ENCODE peak calls at places on chromosomes 3 and 15, in four cellular contexts. I is A549, N is DND-41, F is PC-3. T is an unnamed sample.

GRCh38 chr3:148221303-148221702 is 476.4 kb upstream of the AGTR1 start:
- DNase-seq in I (no peak), N (no peak), F (no peak), T (no peak)

GRCh38 chr15:101669744-101670143 is 17.6 kb upstream of the TM2D3 start:
- DNase-seq in I (no peak), N (no peak), F (peak), T (peak)

GRCh38 chr3:4722103-4722502 is 229.0 kb downstream of the ITPR1 start:
- DNase-seq in I (peak), N (peak), F (peak), T (no peak)

GRCh38 chr15:78565951-78566774 is 843 bp downstream of the CHRNA5 start:
- DNase-seq in I (peak), N (no peak), F (peak), T (peak)

GRCh38 chr15:75029378-75030022 is 6.1 kb downstream of the PPCDC start:
- DNase-seq in I (peak), N (peak), F (peak), T (peak)

GRCh38 chr3:53975382-53975781 is 83.7 kb upstream of the SELENOK start:
- DNase-seq in I (no peak), N (no peak), F (no peak), T (peak)

GRCh38 chr3:37291275-37291700 is 116.9 kb upstream of the LRRFIP2 start:
- DNase-seq in I (peak), N (no peak), F (peak), T (peak)

GRCh38 chr3:20258371-20258770 is 72.4 kb upstream of the SGO1 start:
- DNase-seq in I (no peak), N (no peak), F (no peak), T (no peak)

GRCh38 chr3:51949121-51949520 is 6.1 kb upstream of the GPR62 start:
- DNase-seq in I (no peak), N (no peak), F (no peak), T (peak)

GRCh38 chr3:72891053-72891855 is 3.4 kb downstream of the GXYLT2 start:
- DNase-seq in I (no peak), N (peak), F (peak), T (peak)

GRCh38 chr15:36232491-36232890 is 346.9 kb upstream of the CDIN1 start:
- DNase-seq in I (no peak), N (no peak), F (no peak), T (no peak)

GRCh38 chr3:16374047-16375019 is 109.3 kb downstream of the OXNAD1 start:
- DNase-seq in I (no peak), N (no peak), F (no peak), T (no peak)

GRCh38 chr3:49305608-49306007 is 28.6 kb upstream of the C3orf62 start:
- DNase-seq in I (no peak), N (no peak), F (no peak), T (peak)

GRCh38 chr15:63146684-63147083 is 10.6 kb downstream of the RPS27L start:
- DNase-seq in I (no peak), N (no peak), F (peak), T (no peak)

GRCh38 chr15:57340673-57341259 is 35.5 kb upstream of the CGNL1 start:
- DNase-seq in I (peak), N (peak), F (peak), T (no peak)

GRCh38 chr3:31613131-31613626 is 80.5 kb downstream of the STT3B start:
- DNase-seq in I (no peak), N (no peak), F (no peak), T (no peak)

GRCh38 chr3:32780071-32780734 is 37.6 kb upstream of the TRIM71 start:
- DNase-seq in I (no peak), N (no peak), F (no peak), T (no peak)

GRCh38 chr3:135736740-135737139 is 228.8 kb upstream of the PPP2R3A start:
- DNase-seq in I (no peak), N (no peak), F (peak), T (no peak)

GRCh38 chr3:17038900-17039545 is 154.3 kb downstream of the PLCL2 start:
- DNase-seq in I (no peak), N (no peak), F (peak), T (no peak)

GRCh38 chr3:177934001-177934891 is 602.0 kb upstream of the KCNMB2 start:
- DNase-seq in I (peak), N (no peak), F (peak), T (no peak)

DNA sequence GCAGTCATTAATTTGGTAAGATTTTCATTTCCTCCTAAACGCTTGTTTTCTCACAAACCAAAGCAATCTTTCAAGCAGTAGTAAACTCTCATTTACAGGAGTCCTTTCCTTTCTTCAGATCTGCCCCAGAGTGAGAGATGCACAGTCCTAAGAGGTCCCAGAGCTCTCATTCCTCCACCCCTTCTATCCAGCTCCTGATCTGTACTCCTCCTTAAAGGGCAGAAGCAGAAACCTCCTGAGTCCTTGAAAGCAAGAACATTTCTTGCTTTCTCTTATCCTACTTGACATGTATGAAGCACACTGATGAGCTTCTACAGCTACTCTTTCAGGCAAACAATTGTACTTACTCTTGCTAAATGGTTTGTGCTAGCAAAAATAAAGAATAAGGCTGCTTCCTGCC is 11.7 kb downstream of the EXD1 start:
- DNase-seq in I (no peak), N (no peak), F (no peak), T (no peak)
- H3K4me2 ChIP-seq in I (no peak), N (no peak), F (no peak), T (no peak)

GRCh38 chr3:13762931-13763330 is 116.9 kb downstream of the WNT7A start:
- DNase-seq in I (no peak), N (no peak), F (no peak), T (no peak)
- H3K4me3 ChIP-seq in I (no peak), N (no peak), F (no peak), T (no peak)

GRCh38 chr15:66716668-66717025 is 14.6 kb downstream of the SMAD6 start:
- DNase-seq in I (no peak), N (no peak), F (no peak), T (no peak)
- H3K4me2 ChIP-seq in I (no peak), N (no peak), F (no peak), T (no peak)

DNA sequence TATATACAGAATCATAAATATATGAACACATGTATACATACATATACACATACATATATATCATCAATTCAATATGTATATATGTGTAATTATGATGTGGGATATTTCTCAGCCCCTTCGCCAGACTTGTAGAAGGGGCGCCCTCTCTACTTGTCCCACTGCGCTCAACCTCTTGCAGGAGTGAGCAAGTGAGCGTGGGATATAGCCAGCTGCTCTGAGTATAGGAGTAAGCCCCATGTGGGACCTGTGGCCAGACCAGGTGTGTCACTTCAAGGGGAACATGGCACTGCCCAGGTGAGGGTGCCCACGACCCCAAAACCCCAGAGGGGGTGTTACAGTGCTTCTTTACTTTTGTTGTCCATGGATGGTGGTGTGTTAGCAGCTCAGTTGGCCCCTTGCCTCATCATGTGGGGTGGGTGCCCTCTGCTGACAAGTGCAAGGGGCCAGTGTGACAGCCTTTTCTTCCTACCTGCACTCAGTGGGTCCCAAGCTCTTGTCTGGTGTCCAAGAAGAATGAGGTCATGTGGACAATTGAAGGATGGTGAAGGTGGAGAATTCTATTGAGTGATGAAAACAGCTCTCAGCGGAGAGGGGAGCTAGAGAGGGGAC is 304.1 kb downstream of the UNC13C start:
- DNase-seq in I (no peak), N (no peak), F (no peak), T (no peak)
- H3K4me3 ChIP-seq in I (no peak), N (no peak), F (no peak), T (no peak)

DNA sequence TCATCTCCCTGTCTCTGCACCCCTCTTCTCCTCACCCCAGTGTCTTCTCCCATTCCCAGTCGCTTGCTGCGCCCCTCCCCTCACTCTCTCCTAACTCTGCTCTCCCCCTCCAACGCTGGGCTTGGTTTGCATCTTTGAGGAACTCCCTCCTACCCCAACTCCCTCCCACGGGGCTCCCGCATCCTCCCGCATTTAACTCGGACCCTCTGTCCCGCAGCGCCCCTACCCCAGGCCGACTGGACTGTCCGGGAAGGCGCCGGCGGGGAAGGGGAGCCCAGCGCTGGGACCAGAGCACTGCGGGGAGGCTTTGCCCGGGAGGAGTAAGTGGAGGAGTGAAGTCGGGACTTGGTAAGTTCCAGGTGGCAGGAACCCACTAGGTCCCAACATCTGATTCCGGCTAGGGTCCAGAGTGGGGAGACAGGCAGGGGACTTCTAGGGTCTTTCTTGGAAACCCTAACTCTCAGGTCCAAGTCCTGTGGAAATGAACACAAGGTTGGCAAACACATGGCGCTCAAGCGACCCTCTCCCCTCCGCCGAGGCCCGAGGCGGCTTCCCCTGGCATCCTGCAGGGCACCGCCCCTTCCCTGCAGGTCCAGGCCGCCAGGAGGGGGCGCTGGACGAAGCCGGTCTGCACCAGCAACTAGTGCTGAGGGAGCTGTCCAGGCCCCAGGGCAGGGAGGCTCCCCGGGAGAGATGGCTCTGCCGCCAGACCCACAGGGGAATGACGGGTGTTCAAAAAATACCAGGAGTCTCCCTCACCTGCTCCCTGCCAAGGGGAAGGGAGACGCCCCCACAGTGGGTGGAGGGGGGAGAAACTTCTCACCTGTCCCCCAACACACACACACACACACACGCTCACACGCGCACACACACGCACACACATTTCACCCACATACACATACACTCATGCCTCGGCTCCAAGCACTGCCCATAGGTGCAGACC is 53.2 kb downstream of the LHFPL4 start:
- DNase-seq in I (peak), N (peak), F (peak), T (peak)
- H3K4me2 ChIP-seq in I (peak), N (no peak), F (peak), T (peak)

GRCh38 chr15:91102546-91103330 is 2.7 kb downstream of the SV2B start:
- DNase-seq in I (no peak), N (no peak), F (no peak), T (no peak)
- H3K4me3 ChIP-seq in I (no peak), N (no peak), F (no peak), T (no peak)

T was measured in osteoblast.